ENCODE peak calls at places on chromosomes 6 and 20, in five cellular contexts. One of them, this sample, is unnamed.

GRCh38 chr6:135880066-135880972 is 28.8 kb downstream of the PDE7B start:
- DNase-seq in left cardiac atrium: no peak
- DNase-seq in CD8-positive, alpha-beta T cell: peak; percentile 70
- DNase-seq in immature natural killer cell: peak; percentile 71
- DNase-seq in epithelial cell of esophagus: no peak
- DNase-seq in this sample: no peak

GRCh38 chr6:5102266-5102970 is 17.3 kb downstream of the PPP1R3G start:
- DNase-seq in left cardiac atrium: no peak
- DNase-seq in CD8-positive, alpha-beta T cell: no peak
- DNase-seq in immature natural killer cell: no peak
- DNase-seq in epithelial cell of esophagus: no peak
- DNase-seq in this sample: no peak

GRCh38 chr6:87534377-87535047 is 55.3 kb downstream of the RARS2 start:
- DNase-seq in left cardiac atrium: no peak
- DNase-seq in CD8-positive, alpha-beta T cell: no peak
- DNase-seq in immature natural killer cell: no peak
- DNase-seq in epithelial cell of esophagus: no peak
- DNase-seq in this sample: no peak

GRCh38 chr6:142965164-142965563 is 20.2 kb upstream of the HIVEP2 start:
- DNase-seq in left cardiac atrium: no peak
- DNase-seq in CD8-positive, alpha-beta T cell: no peak
- DNase-seq in immature natural killer cell: no peak
- DNase-seq in epithelial cell of esophagus: no peak
- DNase-seq in this sample: no peak

GRCh38 chr6:26660096-26660425 is 515 bp upstream of the ZNF322 start:
- DNase-seq in left cardiac atrium: no peak
- DNase-seq in CD8-positive, alpha-beta T cell: peak; percentile 25
- DNase-seq in immature natural killer cell: no peak
- DNase-seq in epithelial cell of esophagus: peak; percentile 30
- DNase-seq in this sample: peak; percentile 37

GRCh38 chr20:39029324-39029820 is 67.2 kb downstream of the DHX35 start:
- DNase-seq in left cardiac atrium: no peak
- DNase-seq in CD8-positive, alpha-beta T cell: no peak
- DNase-seq in immature natural killer cell: no peak
- DNase-seq in epithelial cell of esophagus: peak; percentile 91
- DNase-seq in this sample: no peak

GRCh38 chr6:22943331-22943730 is 374.0 kb downstream of the HDGFL1 start:
- DNase-seq in left cardiac atrium: no peak
- DNase-seq in CD8-positive, alpha-beta T cell: no peak
- DNase-seq in immature natural killer cell: no peak
- DNase-seq in epithelial cell of esophagus: no peak
- DNase-seq in this sample: no peak

GRCh38 chr20:20630551-20630950 is 81.9 kb downstream of the RALGAPA2 start:
- DNase-seq in left cardiac atrium: no peak
- DNase-seq in CD8-positive, alpha-beta T cell: no peak
- DNase-seq in immature natural killer cell: no peak
- DNase-seq in epithelial cell of esophagus: peak; percentile 82
- DNase-seq in this sample: no peak

GRCh38 chr20:57851786-57852185 is 142.0 kb upstream of the PMEPA1 start:
- DNase-seq in left cardiac atrium: no peak
- DNase-seq in CD8-positive, alpha-beta T cell: no peak
- DNase-seq in immature natural killer cell: no peak
- DNase-seq in epithelial cell of esophagus: no peak
- DNase-seq in this sample: no peak

GRCh38 chr20:5000263-5001173 is 792 bp downstream of the SLC23A2 start:
- DNase-seq in left cardiac atrium: peak; percentile 62
- DNase-seq in CD8-positive, alpha-beta T cell: peak; percentile 24
- DNase-seq in immature natural killer cell: peak; percentile 20
- DNase-seq in epithelial cell of esophagus: no peak
- DNase-seq in this sample: peak; percentile 45

GRCh38 chr6:152173957-152174356 is 366.5 kb downstream of the ESR1 start:
- DNase-seq in left cardiac atrium: no peak
- DNase-seq in CD8-positive, alpha-beta T cell: no peak
- DNase-seq in immature natural killer cell: no peak
- DNase-seq in epithelial cell of esophagus: peak; percentile 71
- DNase-seq in this sample: no peak

GRCh38 chr6:39411465-39411864 is 89.0 kb upstream of the KCNK16 start:
- DNase-seq in left cardiac atrium: no peak
- DNase-seq in CD8-positive, alpha-beta T cell: no peak
- DNase-seq in immature natural killer cell: no peak
- DNase-seq in epithelial cell of esophagus: peak; percentile 21
- DNase-seq in this sample: no peak

GRCh38 chr20:44909872-44910689 is at the start of gene PABPC1L:
- DNase-seq in left cardiac atrium: peak; percentile 76
- DNase-seq in CD8-positive, alpha-beta T cell: peak; percentile 79
- DNase-seq in immature natural killer cell: peak; percentile 62
- DNase-seq in epithelial cell of esophagus: peak; percentile 79
- DNase-seq in this sample: peak; percentile 83

GRCh38 chr6:68473433-68474210 is 161.5 kb upstream of the ADGRB3 start:
- DNase-seq in left cardiac atrium: no peak
- DNase-seq in CD8-positive, alpha-beta T cell: no peak
- DNase-seq in immature natural killer cell: no peak
- DNase-seq in epithelial cell of esophagus: no peak
- DNase-seq in this sample: no peak

GRCh38 chr20:30912006-30912660 is 345.3 kb upstream of the DEFB115 start:
- DNase-seq in left cardiac atrium: no peak
- DNase-seq in CD8-positive, alpha-beta T cell: no peak
- DNase-seq in immature natural killer cell: no peak
- DNase-seq in epithelial cell of esophagus: no peak
- DNase-seq in this sample: peak; percentile 25

GRCh38 chr6:163170294-163170883 is 244.1 kb upstream of the QKI start:
- DNase-seq in left cardiac atrium: no peak
- DNase-seq in CD8-positive, alpha-beta T cell: no peak
- DNase-seq in immature natural killer cell: peak; percentile 16
- DNase-seq in epithelial cell of esophagus: peak; percentile 6
- DNase-seq in this sample: peak; percentile 38

GRCh38 chr6:105952762-105953700 is 133.1 kb upstream of the PRDM1 start:
- DNase-seq in left cardiac atrium: no peak
- DNase-seq in CD8-positive, alpha-beta T cell: no peak
- DNase-seq in immature natural killer cell: no peak
- DNase-seq in epithelial cell of esophagus: no peak
- DNase-seq in this sample: no peak

GRCh38 chr6:106608080-106608668 is 21.1 kb downstream of the RTN4IP1 start:
- DNase-seq in left cardiac atrium: no peak
- DNase-seq in CD8-positive, alpha-beta T cell: no peak
- DNase-seq in immature natural killer cell: peak; percentile 39
- DNase-seq in epithelial cell of esophagus: peak; percentile 87
- DNase-seq in this sample: peak; percentile 40

GRCh38 chr6:32113386-32114352 is 4.5 kb upstream of the TNXB start:
- DNase-seq in left cardiac atrium: peak; percentile 92
- DNase-seq in CD8-positive, alpha-beta T cell: no peak
- DNase-seq in immature natural killer cell: no peak
- DNase-seq in epithelial cell of esophagus: no peak
- DNase-seq in this sample: no peak

GRCh38 chr6:70221025-70221714 is 81.7 kb downstream of the COL9A1 start:
- DNase-seq in left cardiac atrium: no peak
- DNase-seq in CD8-positive, alpha-beta T cell: no peak
- DNase-seq in immature natural killer cell: peak; percentile 0
- DNase-seq in epithelial cell of esophagus: peak; percentile 39
- DNase-seq in this sample: peak; percentile 36

GRCh38 chr6:26336355-26337198 is 28.4 kb upstream of the BTN3A2 start:
- DNase-seq in left cardiac atrium: no peak
- DNase-seq in CD8-positive, alpha-beta T cell: no peak
- DNase-seq in immature natural killer cell: no peak
- DNase-seq in epithelial cell of esophagus: peak; percentile 77
- DNase-seq in this sample: no peak

GRCh38 chr6:108494434-108494833 is 66.3 kb upstream of the FOXO3 start:
- DNase-seq in left cardiac atrium: no peak
- DNase-seq in CD8-positive, alpha-beta T cell: no peak
- DNase-seq in immature natural killer cell: no peak
- DNase-seq in epithelial cell of esophagus: no peak
- DNase-seq in this sample: no peak

GRCh38 chr6:13421425-13422057 is 65.9 kb downstream of the GFOD1 start:
- DNase-seq in left cardiac atrium: no peak
- DNase-seq in CD8-positive, alpha-beta T cell: no peak
- DNase-seq in immature natural killer cell: no peak
- DNase-seq in epithelial cell of esophagus: no peak
- DNase-seq in this sample: no peak